ENCODE peak calls at places on chromosome 10, in five cellular contexts. Y, E, G, K and F are unnamed samples.
A peak's percentile ranks its signal among the peaks of the same experiment; 100 is the strongest.

GRCh38 chr10:22611425-22612111 is 102.8 kb downstream of the PIP4K2A start:
- ATAC-seq in Y (peak; percentile 90), E (peak; percentile 31), G (peak; percentile 94), K (peak; percentile 71), F (peak; percentile 69)

GRCh38 chr10:110215751-110216150 is 8.3 kb downstream of the MXI1 start:
- ATAC-seq in Y (no peak), E (no peak), G (no peak), K (no peak), F (no peak)

GRCh38 chr10:98236866-98237265 is 31.1 kb downstream of the LOXL4 start:
- ATAC-seq in Y (no peak), E (no peak), G (no peak), K (no peak), F (no peak)

GRCh38 chr10:24433705-24434104 is 224.8 kb downstream of the KIAA1217 start:
- ATAC-seq in Y (no peak), E (no peak), G (no peak), K (no peak), F (no peak)

GRCh38 chr10:93991596-93992284 is 2.0 kb upstream of the PLCE1 start:
- ATAC-seq in Y (no peak), E (peak; percentile 20), G (no peak), K (no peak), F (no peak)

GRCh38 chr10:84550756-84551436 is 222.5 kb downstream of the CCSER2 start:
- ATAC-seq in Y (no peak), E (no peak), G (no peak), K (no peak), F (no peak)

GRCh38 chr10:75000748-75001321 is 110.6 kb upstream of the SAMD8 start:
- ATAC-seq in Y (peak; percentile 89), E (no peak), G (no peak), K (peak; percentile 97), F (peak; percentile 92)

GRCh38 chr10:13684252-13684791 is 97.6 kb downstream of the PRPF18 start:
- ATAC-seq in Y (no peak), E (peak; percentile 21), G (no peak), K (no peak), F (no peak)

GRCh38 chr10:66782144-66782543 is 143.7 kb upstream of the LRRTM3 start:
- ATAC-seq in Y (no peak), E (no peak), G (no peak), K (no peak), F (no peak)

GRCh38 chr10:33715303-33715702 is 380.8 kb upstream of the NRP1 start:
- ATAC-seq in Y (no peak), E (no peak), G (no peak), K (no peak), F (no peak)

GRCh38 chr10:99234067-99234738 is 1.4 kb downstream of the HPSE2 start:
- ATAC-seq in Y (peak; percentile 25), E (peak; percentile 86), G (peak; percentile 83), K (peak; percentile 99), F (peak; percentile 94)

GRCh38 chr10:92822964-92823363 is 25.4 kb upstream of the EXOC6 start:
- ATAC-seq in Y (no peak), E (peak; percentile 74), G (no peak), K (peak; percentile 68), F (no peak)

GRCh38 chr10:131246089-131246488 is 65.4 kb downstream of the TCERG1L start:
- ATAC-seq in Y (no peak), E (no peak), G (no peak), K (no peak), F (no peak)

GRCh38 chr10:133042061-133042460 is 45.7 kb upstream of the ADGRA1 start:
- ATAC-seq in Y (no peak), E (no peak), G (no peak), K (peak; percentile 51), F (no peak)

GRCh38 chr10:124291009-124291671 is 127.6 kb downstream of the OAT start:
- ATAC-seq in Y (no peak), E (peak; percentile 69), G (no peak), K (peak; percentile 19), F (no peak)

GRCh38 chr10:88926484-88927249 is 25.9 kb downstream of the ACTA2 start:
- ATAC-seq in Y (no peak), E (peak; percentile 63), G (no peak), K (no peak), F (no peak)

GRCh38 chr10:3222068-3222467 is 49.5 kb upstream of the PITRM1 start:
- ATAC-seq in Y (no peak), E (no peak), G (no peak), K (no peak), F (no peak)

GRCh38 chr10:11414314-11415038 is 197.0 kb downstream of the USP6NL start:
- ATAC-seq in Y (no peak), E (peak; percentile 90), G (no peak), K (no peak), F (no peak)

GRCh38 chr10:128883126-128884060 is 583.6 kb upstream of the MGMT start:
- ATAC-seq in Y (no peak), E (no peak), G (no peak), K (no peak), F (peak; percentile 17)

GRCh38 chr10:72204296-72204695 is 11.5 kb upstream of the ANAPC16 start:
- ATAC-seq in Y (no peak), E (no peak), G (no peak), K (no peak), F (no peak)

GRCh38 chr10:63129888-63130287 is 3.2 kb upstream of the NRBF2 start:
- ATAC-seq in Y (no peak), E (no peak), G (no peak), K (no peak), F (no peak)

GRCh38 chr10:14569274-14570060 is 205.2 kb downstream of the FAM107B start:
- ATAC-seq in Y (no peak), E (peak; percentile 64), G (no peak), K (no peak), F (no peak)

GRCh38 chr10:16105082-16105481 is 244.8 kb upstream of the MINDY3 start:
- ATAC-seq in Y (no peak), E (no peak), G (no peak), K (no peak), F (no peak)